ENCODE peak calls at places on chromosomes 12 and 14, in seven cellular contexts. G, P, R, S, O, Y and F are unnamed samples.

GRCh38 chr12:48988030-48988649 is 10.0 kb downstream of the WNT1 start:
- DNase-seq in G (no peak), O (no peak), R (peak; percentile 75), P (peak; percentile 92), S (peak; percentile 87), Y (no peak), F (peak; percentile 60)

GRCh38 chr12:3670083-3670620 is 82.8 kb downstream of the CRACR2A start:
- DNase-seq in P (no peak), S (no peak), R (no peak), O (no peak), G (no peak), Y (no peak), F (no peak)

GRCh38 chr12:30880061-30880460 is 46.5 kb upstream of the TSPAN11 start:
- DNase-seq in S (no peak), O (no peak), Y (no peak), P (no peak), G (no peak), R (no peak), F (peak; percentile 4)

GRCh38 chr14:58285132-58285531 is 13.2 kb upstream of the ARID4A start:
- DNase-seq in G (no peak), S (no peak), Y (no peak), R (no peak), P (no peak), O (no peak), F (no peak)

GRCh38 chr12:52217223-52217622 is 15.8 kb upstream of the KRT7 start:
- DNase-seq in G (no peak), Y (no peak), S (no peak), R (no peak), P (no peak), O (peak; percentile 87), F (peak; percentile 88)

GRCh38 chr12:55068416-55069010 is 48.7 kb downstream of the NEUROD4 start:
- DNase-seq in Y (no peak), P (peak; percentile 87), S (peak; percentile 61), R (peak; percentile 88), O (peak; percentile 32), G (no peak), F (peak; percentile 65)

GRCh38 chr12:116710367-116710766 is 27.5 kb downstream of the SPRING1 start:
- DNase-seq in Y (no peak), R (no peak), O (no peak), P (no peak), G (no peak), S (no peak), F (no peak)

GRCh38 chr12:125882141-125882540 is 816.9 kb downstream of the AACS start:
- DNase-seq in R (no peak), O (no peak), G (no peak), S (no peak), P (no peak), Y (no peak), F (no peak)

GRCh38 chr12:49369723-49370145 is 2.5 kb downstream of the SPATS2 start:
- DNase-seq in Y (no peak), G (no peak), R (peak; percentile 18), S (peak; percentile 72), O (no peak), P (peak; percentile 49), F (peak; percentile 59)

GRCh38 chr14:63378444-63378843 is 59.7 kb upstream of the GPHB5 start:
- DNase-seq in R (no peak), P (no peak), Y (no peak), G (no peak), S (no peak), O (no peak), F (no peak)

GRCh38 chr14:29518335-29518734 is 409.3 kb downstream of the PRKD1 start:
- DNase-seq in Y (no peak), O (no peak), G (no peak), S (no peak), R (no peak), P (no peak), F (peak; percentile 1)

GRCh38 chr14:100622234-100622633 is 35.0 kb upstream of the BEGAIN start:
- DNase-seq in G (no peak), Y (no peak), O (no peak), R (no peak), P (no peak), S (no peak), F (no peak)

GRCh38 chr12:93299262-93299846 is 78.4 kb upstream of the NUDT4 start:
- DNase-seq in S (no peak), Y (no peak), G (no peak), P (no peak), R (no peak), O (no peak), F (no peak)

GRCh38 chr14:66974397-66975025 is 214.7 kb upstream of the GARIN2 start:
- DNase-seq in R (no peak), O (no peak), P (no peak), G (no peak), S (no peak), Y (no peak), F (peak; percentile 23)

DNA sequence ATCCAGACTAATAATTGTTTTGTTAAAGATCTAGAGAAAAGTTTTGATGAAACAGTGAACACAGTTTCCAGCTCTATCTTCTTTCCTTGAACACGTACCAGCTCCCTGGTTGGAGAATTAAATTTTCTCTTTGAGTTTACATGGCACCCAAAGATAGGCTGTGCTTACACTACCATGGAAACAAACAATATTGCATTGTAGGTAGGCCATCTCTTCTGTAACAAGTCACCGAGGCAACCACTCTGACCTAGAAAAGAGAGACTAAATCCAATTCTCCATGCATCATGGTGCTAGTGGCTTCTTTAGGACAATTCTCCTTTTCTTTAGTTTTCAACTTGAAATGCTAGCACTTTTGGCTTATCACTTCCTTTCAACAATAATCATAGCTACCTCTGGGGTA is 9.9 kb downstream of the BMAL2 start:
- DNase-seq in O (no peak), R (no peak), P (no peak), G (no peak), S (no peak), Y (no peak), F (no peak)
- TF ChIP-seq CTCF in O (no peak), R (no peak), P (no peak), G (no peak), S (no peak), Y (no peak), F (no peak)

GRCh38 chr14:68789002-68789797 is 3.7 kb downstream of the ZFP36L1 start:
- DNase-seq in P (peak; percentile 84), S (peak; percentile 73), R (peak; percentile 94), G (no peak), O (peak; percentile 83), Y (peak; percentile 92), F (peak; percentile 79)

GRCh38 chr14:68788275-68789001 is 4.4 kb downstream of the ZFP36L1 start:
- DNase-seq in P (no peak), S (no peak), R (no peak), O (no peak), G (no peak), Y (no peak), F (no peak)

GRCh38 chr14:68791078-68791983 is 1.5 kb downstream of the ZFP36L1 start:
- DNase-seq in G (no peak), S (no peak), Y (peak; percentile 62), O (no peak), R (no peak), P (no peak), F (peak; percentile 49)

GRCh38 chr14:68790656-68791077 is 2.2 kb downstream of the ZFP36L1 start:
- DNase-seq in R (no peak), P (no peak), Y (no peak), S (no peak), O (no peak), G (no peak), F (no peak)

GRCh38 chr14:68789798-68790655 is 2.8 kb downstream of the ZFP36L1 start:
- DNase-seq in P (no peak), S (no peak), O (no peak), G (no peak), Y (no peak), R (no peak), F (peak; percentile 15)
- TF ChIP-seq CTCF in P (no peak), S (no peak), O (no peak), G (no peak), Y (no peak), R (no peak), F (no peak)

DNA sequence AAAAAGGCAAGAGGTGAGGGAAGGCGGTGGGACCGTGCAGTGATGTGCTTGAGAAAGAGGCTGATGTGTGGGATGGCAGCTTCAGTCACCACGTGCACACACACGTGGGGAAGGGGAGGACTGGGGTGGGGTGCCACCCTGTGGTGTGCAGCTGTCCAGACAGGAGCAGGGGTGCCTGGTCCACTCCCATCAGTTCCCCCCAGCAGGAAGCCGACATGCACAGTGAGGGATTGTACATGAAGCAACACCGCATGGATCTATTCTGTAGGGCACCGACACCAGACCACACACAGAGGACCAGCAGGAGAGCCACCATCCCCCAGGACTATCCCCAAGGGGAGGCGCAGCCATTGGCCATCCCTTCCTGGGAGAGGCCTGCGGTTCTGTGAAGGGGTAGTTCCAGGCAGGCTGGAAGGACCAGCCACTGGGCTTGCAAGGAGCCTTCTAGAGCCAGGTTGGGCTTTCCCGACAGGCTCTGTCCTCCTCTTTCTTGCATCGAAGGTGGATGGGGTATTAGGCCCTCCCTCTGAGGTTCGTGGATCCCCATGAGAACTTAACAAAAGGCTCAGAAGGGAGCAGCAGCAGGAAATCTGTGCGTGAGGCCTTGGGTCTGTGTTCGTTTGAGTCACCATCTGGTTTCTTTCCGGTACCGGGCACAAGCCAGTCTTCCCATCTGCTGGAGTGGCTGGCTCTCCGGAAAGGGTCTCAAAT is 59.7 kb downstream of the PLEKHG3 start:
- DNase-seq in O (no peak), G (no peak), S (no peak), R (peak; percentile 70), Y (no peak), P (no peak), F (peak; percentile 19)
- TF ChIP-seq CTCF in O (no peak), G (peak; percentile 9), S (no peak), R (peak; percentile 59), Y (no peak), P (no peak), F (no peak)

DNA sequence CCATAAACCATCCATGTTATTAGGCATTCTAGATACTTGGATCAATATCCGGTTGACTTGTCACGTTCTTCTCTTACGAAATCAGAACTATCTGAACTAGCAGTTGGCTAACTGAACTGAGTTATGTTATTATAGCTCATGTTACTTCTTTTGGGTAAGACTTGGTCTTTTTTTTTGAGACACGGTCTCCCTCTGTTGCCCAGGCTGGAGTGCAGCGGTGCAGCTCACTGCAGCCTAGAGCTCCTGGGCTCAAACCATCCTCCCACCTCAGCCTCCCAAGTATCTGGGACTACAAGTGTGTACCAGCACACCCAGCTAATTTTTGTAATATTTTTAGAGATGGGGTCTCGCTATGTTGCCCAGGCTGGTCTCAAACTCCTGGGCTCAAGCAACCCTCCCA is 178.7 kb downstream of the PRKCH start:
- DNase-seq in G (no peak), S (no peak), R (no peak), Y (no peak), O (no peak), P (no peak), F (no peak)
- TF ChIP-seq CTCF in G (no peak), S (no peak), R (no peak), Y (no peak), O (no peak), P (no peak), F (no peak)

DNA sequence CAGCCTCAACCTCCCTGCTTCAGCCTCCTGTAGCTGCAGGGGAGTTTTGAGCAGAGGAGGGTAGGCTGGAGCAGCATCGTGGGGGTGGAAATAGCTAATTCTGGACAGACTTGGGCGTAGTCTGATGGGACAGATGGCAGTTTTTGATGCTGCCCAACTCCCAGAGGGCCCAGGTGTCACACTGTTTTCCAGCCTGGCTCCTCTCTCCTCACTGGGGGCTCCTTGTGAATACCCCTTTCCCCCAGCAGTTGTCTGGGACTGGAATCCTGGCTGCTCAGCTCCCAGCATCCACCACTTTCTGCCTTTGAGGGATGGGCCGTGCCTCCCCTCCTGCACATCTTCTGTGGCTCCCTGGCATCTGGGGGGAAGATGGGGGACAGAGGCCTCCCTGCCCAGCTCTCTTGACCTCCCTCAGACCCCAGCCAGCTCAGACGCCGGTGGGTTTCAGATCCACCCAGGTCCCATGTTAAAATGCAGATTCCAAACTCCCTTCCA is 34.0 kb downstream of the SH2B3 start:
- DNase-seq in S (no peak), G (no peak), Y (no peak), P (peak; percentile 26), R (no peak), O (no peak), F (no peak)
- TF ChIP-seq CTCF in S (no peak), G (no peak), Y (no peak), P (no peak), R (no peak), O (no peak), F (no peak)